ENCODE peak calls at places on chromosomes 2 and 18, in four cellular contexts. R, K, T and A are unnamed samples.

GRCh38 chr18:24976502-24976901 is 375.5 kb downstream of the ZNF521 start:
- DNase-seq in R (no peak), K (no peak), T (no peak), A (no peak)

GRCh38 chr2:239271471-239272255 is 129.2 kb downstream of the HDAC4 start:
- DNase-seq in R (no peak), K (no peak), T (no peak), A (no peak)

GRCh38 chr2:3208179-3208578 is 169.4 kb downstream of the EIPR1 start:
- DNase-seq in R (no peak), K (no peak), T (no peak), A (no peak)

GRCh38 chr2:10721344-10722251 is at the start of gene ATP6V1C2:
- DNase-seq in R (no peak), K (peak; percentile 28), T (no peak), A (peak; percentile 69)

GRCh38 chr18:3611313-3612038 is 161.5 kb downstream of the TGIF1 start:
- DNase-seq in R (no peak), K (no peak), T (no peak), A (no peak)

GRCh38 chr2:46239847-46240181 is 57.4 kb upstream of the EPAS1 start:
- DNase-seq in R (peak; percentile 47), K (no peak), T (no peak), A (no peak)

GRCh38 chr18:42706618-42707017 is 408.9 kb downstream of the RIT2 start:
- DNase-seq in R (no peak), K (no peak), T (no peak), A (no peak)

GRCh38 chr2:85810376-85811172 is 56.8 kb downstream of the ATOH8 start:
- DNase-seq in R (no peak), K (no peak), T (no peak), A (no peak)

GRCh38 chr2:41482659-41483058 is 565.2 kb upstream of the PKDCC start:
- DNase-seq in R (no peak), K (no peak), T (no peak), A (no peak)

GRCh38 chr18:80185545-80185944 is 61.8 kb downstream of the PARD6G start:
- DNase-seq in R (no peak), K (no peak), T (no peak), A (no peak)

GRCh38 chr2:51553456-51553855 is 521.5 kb upstream of the NRXN1 start:
- DNase-seq in R (no peak), K (no peak), T (no peak), A (no peak)

GRCh38 chr2:134169788-134170187 is 84.1 kb upstream of the MGAT5 start:
- DNase-seq in R (no peak), K (no peak), T (no peak), A (no peak)

GRCh38 chr2:212915121-212915782 is 236.2 kb downstream of the IKZF2 start:
- DNase-seq in R (no peak), K (no peak), T (no peak), A (no peak)

GRCh38 chr2:8300216-8300615 is 381.6 kb upstream of the ID2 start:
- DNase-seq in R (no peak), K (no peak), T (no peak), A (no peak)

GRCh38 chr2:46106690-46107089 is 190.5 kb upstream of the EPAS1 start:
- DNase-seq in R (no peak), K (no peak), T (no peak), A (no peak)

GRCh38 chr2:86298411-86299390 is 38.7 kb downstream of the REEP1 start:
- DNase-seq in R (no peak), K (no peak), T (peak; percentile 38), A (peak; percentile 20)

GRCh38 chr2:15212249-15212648 is 348.9 kb downstream of the NBAS start:
- DNase-seq in R (no peak), K (no peak), T (no peak), A (no peak)

GRCh38 chr2:190791347-190791982 is 89.2 kb upstream of the GLS start:
- DNase-seq in R (no peak), K (peak; percentile 10), T (no peak), A (no peak)

GRCh38 chr2:71283131-71283530 is 48.5 kb upstream of the ZNF638 start:
- DNase-seq in R (no peak), K (no peak), T (no peak), A (no peak)

GRCh38 chr2:175080479-175080878 is 75.3 kb upstream of the CHN1 start:
- DNase-seq in R (no peak), K (no peak), T (no peak), A (peak; percentile 68)

GRCh38 chr2:46885376-46885775 is 30.2 kb downstream of the MCFD2 start:
- DNase-seq in R (no peak), K (no peak), T (no peak), A (no peak)

GRCh38 chr2:22079583-22079982 is 955.8 kb downstream of the TDRD15 start:
- DNase-seq in R (no peak), K (no peak), T (no peak), A (no peak)

GRCh38 chr2:128421286-128421685 is 102.6 kb upstream of the HS6ST1 start:
- DNase-seq in R (no peak), K (no peak), T (no peak), A (no peak)

GRCh38 chr2:190340369-190340768 is 3.0 kb upstream of the INPP1 start:
- DNase-seq in R (no peak), K (peak; percentile 21), T (peak; percentile 77), A (no peak)

GRCh38 chr2:26292646-26293045 is 47.9 kb downstream of the HADHB start:
- DNase-seq in R (no peak), K (no peak), T (peak; percentile 45), A (no peak)

GRCh38 chr2:98669675-98670074 is 61.3 kb downstream of the MGAT4A start:
- DNase-seq in R (no peak), K (no peak), T (no peak), A (no peak)

GRCh38 chr2:111239107-111239506 is 118.4 kb downstream of the BCL2L11 start:
- DNase-seq in R (no peak), K (no peak), T (no peak), A (no peak)

GRCh38 chr2:128260239-128261138 is 58.2 kb downstream of the HS6ST1 start:
- DNase-seq in R (no peak), K (no peak), T (peak; percentile 86), A (no peak)

GRCh38 chr2:170238776-170239175 is 60.8 kb downstream of the MYO3B start:
- DNase-seq in R (no peak), K (no peak), T (peak; percentile 17), A (no peak)

GRCh38 chr18:55592572-55592971 is 4.6 kb upstream of the TCF4 start:
- DNase-seq in R (no peak), K (peak; percentile 15), T (no peak), A (no peak)

GRCh38 chr2:120461092-120461491 is 115.2 kb downstream of the INHBB start:
- DNase-seq in R (no peak), K (no peak), T (no peak), A (no peak)

GRCh38 chr18:13500891-13501887 is 225.2 kb downstream of the FAM210A start:
- DNase-seq in R (no peak), K (no peak), T (no peak), A (no peak)

GRCh38 chr2:239109916-239110545 is 262.1 kb downstream of the TWIST2 start:
- DNase-seq in R (no peak), K (no peak), T (no peak), A (no peak)

GRCh38 chr18:12287684-12288405 is 20.2 kb upstream of the TUBB6 start:
- DNase-seq in R (no peak), K (peak; percentile 82), T (peak; percentile 23), A (no peak)

GRCh38 chr18:56373601-56374000 is 264.8 kb downstream of the TXNL1 start:
- DNase-seq in R (no peak), K (no peak), T (no peak), A (no peak)

GRCh38 chr18:62324917-62325805 is at the start of gene TNFRSF11A:
- DNase-seq in R (no peak), K (peak; percentile 83), T (no peak), A (peak; percentile 76)

GRCh38 chr2:134202361-134202760 is 51.5 kb upstream of the MGAT5 start:
- DNase-seq in R (no peak), K (no peak), T (no peak), A (no peak)

GRCh38 chr2:99662761-99663341 is 173.0 kb upstream of the REV1 start:
- DNase-seq in R (no peak), K (no peak), T (no peak), A (no peak)

GRCh38 chr2:155895016-155895415 is 437.5 kb downstream of the NR4A2 start:
- DNase-seq in R (no peak), K (no peak), T (no peak), A (no peak)

GRCh38 chr18:79644006-79644665 is 35.5 kb upstream of the CTDP1 start:
- DNase-seq in R (peak; percentile 15), K (peak; percentile 90), T (peak; percentile 50), A (peak; percentile 82)

DNA sequence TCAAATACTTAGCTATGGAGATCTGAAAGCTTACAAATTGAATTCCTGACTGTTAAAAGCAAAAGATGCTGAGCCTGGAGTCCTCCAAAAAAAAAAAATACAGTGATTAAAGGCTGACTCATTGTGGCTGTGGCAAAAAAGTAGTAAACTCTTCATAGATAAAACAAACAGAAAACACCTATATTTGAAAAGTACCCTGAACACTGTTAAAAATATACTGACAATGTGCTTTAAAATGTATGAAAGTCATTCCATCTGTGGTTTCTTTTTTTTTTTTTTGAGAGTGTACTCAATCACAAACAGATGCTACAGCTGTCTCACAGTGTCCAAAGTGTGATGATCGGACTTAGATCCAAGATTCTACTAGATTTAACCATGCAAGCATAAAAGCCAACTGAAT is 267.6 kb upstream of the CYP26B1 start:
- DNase-seq in R (no peak), K (no peak), T (no peak), A (no peak)
- TF ChIP-seq FOXK2 in R (no peak), K (no peak), T (no peak), A (no peak)

GRCh38 chr18:28143725-28144124 is 33.2 kb downstream of the CDH2 start:
- DNase-seq in R (no peak), K (no peak), T (peak; percentile 44), A (no peak)
- TF ChIP-seq FOXK2 in R (no peak), K (no peak), T (no peak), A (no peak)

GRCh38 chr2:208128136-208128535 is 1.5 kb downstream of the CRYGC start:
- DNase-seq in R (no peak), K (no peak), T (no peak), A (no peak)

GRCh38 chr2:208127090-208127489 is 2.5 kb downstream of the CRYGC start:
- DNase-seq in R (no peak), K (no peak), T (no peak), A (no peak)

GRCh38 chr2:208122248-208122647 is 2.1 kb downstream of the CRYGD start:
- DNase-seq in R (no peak), K (no peak), T (no peak), A (no peak)

GRCh38 chr2:208129804-208130712 is at the start of gene CRYGC:
- DNase-seq in R (no peak), K (no peak), T (peak; percentile 84), A (no peak)

GRCh38 chr2:208125242-208125641 is 918 bp upstream of the CRYGD start:
- DNase-seq in R (no peak), K (no peak), T (no peak), A (no peak)
- TF ChIP-seq FOXK2 in R (no peak), K (no peak), T (no peak), A (no peak)

DNA sequence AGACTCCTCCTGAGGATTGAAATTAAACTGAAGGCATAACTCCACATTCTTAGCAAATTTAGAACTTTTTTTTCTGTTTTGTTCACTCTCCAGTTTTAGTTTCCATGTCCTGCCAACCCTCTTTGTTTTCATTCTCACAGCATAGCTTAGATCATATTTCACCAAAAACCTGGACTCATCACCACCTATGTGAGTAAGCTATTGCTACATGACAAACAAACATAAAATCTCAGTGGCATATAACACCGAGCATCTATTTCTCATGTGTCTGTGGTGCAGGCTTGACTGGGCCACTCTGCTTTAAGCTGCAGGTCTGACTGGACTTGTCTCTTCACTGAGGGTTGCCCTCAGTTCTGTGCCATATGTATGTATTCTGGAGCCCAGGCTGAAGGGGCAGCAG is 385.2 kb downstream of the ARHGAP15 start:
- DNase-seq in R (no peak), K (no peak), T (no peak), A (no peak)
- TF ChIP-seq FOXK2 in R (no peak), K (no peak), T (no peak), A (no peak)